ENCODE peak calls at places on chromosomes 4 and X, in four cellular contexts. One of them, this sample, is unnamed.

GRCh38 chr4:138627096-138627495 is 384.9 kb upstream of the SLC7A11 start:
- DNase-seq in HEK293T: no peak
- DNase-seq in stimulated activated CD8-positive, alpha-beta memory T cell treated with anti-CD3 and anti-CD28 coated beads, Interleukin-4, amount 100 ng/mL, for 48 hours: no peak
- DNase-seq in osteocyte: no peak
- DNase-seq in this sample: no peak

GRCh38 chr4:153452661-153453378 is 13.3 kb upstream of the TMEM131L start:
- DNase-seq in HEK293T: no peak
- DNase-seq in stimulated activated CD8-positive, alpha-beta memory T cell treated with anti-CD3 and anti-CD28 coated beads, Interleukin-4, amount 100 ng/mL, for 48 hours: no peak
- DNase-seq in osteocyte: no peak
- DNase-seq in this sample: no peak

GRCh38 chr4:152408514-152409327 is 127.2 kb downstream of the FBXW7 start:
- DNase-seq in osteocyte: no peak
- DNase-seq in HEK293T: peak; percentile 42
- DNase-seq in stimulated activated CD8-positive, alpha-beta memory T cell treated with anti-CD3 and anti-CD28 coated beads, Interleukin-4, amount 100 ng/mL, for 48 hours: no peak
- DNase-seq in this sample: no peak

GRCh38 chrX:40646489-40647306 is 663 bp downstream of the CXorf38 start:
- DNase-seq in stimulated activated CD8-positive, alpha-beta memory T cell treated with anti-CD3 and anti-CD28 coated beads, Interleukin-4, amount 100 ng/mL, for 48 hours: peak; percentile 44
- DNase-seq in HEK293T: peak; percentile 35
- DNase-seq in osteocyte: no peak
- DNase-seq in this sample: no peak

GRCh38 chr4:650951-651883 is 22.9 kb downstream of the ATP5ME start:
- DNase-seq in osteocyte: no peak
- DNase-seq in stimulated activated CD8-positive, alpha-beta memory T cell treated with anti-CD3 and anti-CD28 coated beads, Interleukin-4, amount 100 ng/mL, for 48 hours: no peak
- DNase-seq in HEK293T: no peak
- DNase-seq in this sample: no peak

GRCh38 chr4:139440971-139441370 is 12.9 kb upstream of the RAB33B start:
- DNase-seq in osteocyte: no peak
- DNase-seq in HEK293T: no peak
- DNase-seq in stimulated activated CD8-positive, alpha-beta memory T cell treated with anti-CD3 and anti-CD28 coated beads, Interleukin-4, amount 100 ng/mL, for 48 hours: no peak
- DNase-seq in this sample: no peak

GRCh38 chr4:39526810-39527295 is 386 bp downstream of the UGDH start:
- DNase-seq in HEK293T: no peak
- DNase-seq in stimulated activated CD8-positive, alpha-beta memory T cell treated with anti-CD3 and anti-CD28 coated beads, Interleukin-4, amount 100 ng/mL, for 48 hours: peak; percentile 61
- DNase-seq in osteocyte: no peak
- DNase-seq in this sample: no peak

GRCh38 chrX:119655125-119655524 is 37.8 kb downstream of the SEPTIN6 start:
- DNase-seq in osteocyte: no peak
- DNase-seq in HEK293T: no peak
- DNase-seq in stimulated activated CD8-positive, alpha-beta memory T cell treated with anti-CD3 and anti-CD28 coated beads, Interleukin-4, amount 100 ng/mL, for 48 hours: peak; percentile 73
- DNase-seq in this sample: no peak

GRCh38 chr4:15158410-15159091 is 156.3 kb downstream of the CPEB2 start:
- DNase-seq in stimulated activated CD8-positive, alpha-beta memory T cell treated with anti-CD3 and anti-CD28 coated beads, Interleukin-4, amount 100 ng/mL, for 48 hours: no peak
- DNase-seq in osteocyte: no peak
- DNase-seq in HEK293T: no peak
- DNase-seq in this sample: no peak

GRCh38 chrX:82589410-82589809 is 918.7 kb upstream of the POU3F4 start:
- DNase-seq in HEK293T: no peak
- DNase-seq in stimulated activated CD8-positive, alpha-beta memory T cell treated with anti-CD3 and anti-CD28 coated beads, Interleukin-4, amount 100 ng/mL, for 48 hours: no peak
- DNase-seq in osteocyte: no peak
- DNase-seq in this sample: no peak

GRCh38 chrX:114344756-114345155 is 239.1 kb upstream of the HTR2C start:
- DNase-seq in osteocyte: no peak
- DNase-seq in stimulated activated CD8-positive, alpha-beta memory T cell treated with anti-CD3 and anti-CD28 coated beads, Interleukin-4, amount 100 ng/mL, for 48 hours: no peak
- DNase-seq in HEK293T: peak; percentile 49
- DNase-seq in this sample: no peak

GRCh38 chr4:53098681-53099121 is 236.6 kb downstream of the RASL11B start:
- DNase-seq in stimulated activated CD8-positive, alpha-beta memory T cell treated with anti-CD3 and anti-CD28 coated beads, Interleukin-4, amount 100 ng/mL, for 48 hours: no peak
- DNase-seq in osteocyte: no peak
- DNase-seq in HEK293T: no peak
- DNase-seq in this sample: no peak

GRCh38 chr4:143380651-143381050 is 44.0 kb downstream of the GAB1 start:
- DNase-seq in osteocyte: no peak
- DNase-seq in HEK293T: no peak
- DNase-seq in stimulated activated CD8-positive, alpha-beta memory T cell treated with anti-CD3 and anti-CD28 coated beads, Interleukin-4, amount 100 ng/mL, for 48 hours: no peak
- DNase-seq in this sample: no peak

GRCh38 chrX:48802089-48802812 is 384 bp downstream of the HDAC6 start:
- DNase-seq in stimulated activated CD8-positive, alpha-beta memory T cell treated with anti-CD3 and anti-CD28 coated beads, Interleukin-4, amount 100 ng/mL, for 48 hours: peak; percentile 82
- DNase-seq in osteocyte: peak; percentile 91
- DNase-seq in HEK293T: peak; percentile 72
- DNase-seq in this sample: peak; percentile 5

GRCh38 chr4:5474756-5475155 is 233.6 kb downstream of the EVC2 start:
- DNase-seq in osteocyte: no peak
- DNase-seq in HEK293T: no peak
- DNase-seq in stimulated activated CD8-positive, alpha-beta memory T cell treated with anti-CD3 and anti-CD28 coated beads, Interleukin-4, amount 100 ng/mL, for 48 hours: no peak
- DNase-seq in this sample: no peak

GRCh38 chr4:177281544-177281943 is 28.1 kb upstream of the NEIL3 start:
- DNase-seq in osteocyte: no peak
- DNase-seq in HEK293T: no peak
- DNase-seq in stimulated activated CD8-positive, alpha-beta memory T cell treated with anti-CD3 and anti-CD28 coated beads, Interleukin-4, amount 100 ng/mL, for 48 hours: no peak
- DNase-seq in this sample: no peak

GRCh38 chr4:77220841-77221613 is 64.0 kb downstream of the CCNG2 start:
- DNase-seq in stimulated activated CD8-positive, alpha-beta memory T cell treated with anti-CD3 and anti-CD28 coated beads, Interleukin-4, amount 100 ng/mL, for 48 hours: no peak
- DNase-seq in HEK293T: no peak
- DNase-seq in osteocyte: no peak
- DNase-seq in this sample: no peak

GRCh38 chrX:55907968-55908607 is 190.5 kb downstream of the RRAGB start:
- DNase-seq in stimulated activated CD8-positive, alpha-beta memory T cell treated with anti-CD3 and anti-CD28 coated beads, Interleukin-4, amount 100 ng/mL, for 48 hours: peak; percentile 58
- DNase-seq in osteocyte: peak; percentile 83
- DNase-seq in HEK293T: peak; percentile 3
- DNase-seq in this sample: no peak

GRCh38 chr4:533318-534100 is 34.5 kb downstream of the PIGG start:
- DNase-seq in HEK293T: no peak
- DNase-seq in osteocyte: peak; percentile 69
- DNase-seq in stimulated activated CD8-positive, alpha-beta memory T cell treated with anti-CD3 and anti-CD28 coated beads, Interleukin-4, amount 100 ng/mL, for 48 hours: no peak
- DNase-seq in this sample: no peak

GRCh38 chr4:26692014-26692726 is 108.3 kb downstream of the TBC1D19 start:
- DNase-seq in stimulated activated CD8-positive, alpha-beta memory T cell treated with anti-CD3 and anti-CD28 coated beads, Interleukin-4, amount 100 ng/mL, for 48 hours: no peak
- DNase-seq in HEK293T: no peak
- DNase-seq in osteocyte: no peak
- DNase-seq in this sample: no peak

GRCh38 chr4:158371158-158371557 is 150.5 kb upstream of the RXFP1 start:
- DNase-seq in HEK293T: no peak
- DNase-seq in osteocyte: no peak
- DNase-seq in stimulated activated CD8-positive, alpha-beta memory T cell treated with anti-CD3 and anti-CD28 coated beads, Interleukin-4, amount 100 ng/mL, for 48 hours: no peak
- DNase-seq in this sample: no peak

GRCh38 chrX:76183289-76184057 is 10.6 kb downstream of the PBDC1 start:
- DNase-seq in stimulated activated CD8-positive, alpha-beta memory T cell treated with anti-CD3 and anti-CD28 coated beads, Interleukin-4, amount 100 ng/mL, for 48 hours: no peak
- DNase-seq in osteocyte: no peak
- DNase-seq in HEK293T: no peak
- DNase-seq in this sample: no peak